ENCODE peak calls at places on chromosome 4, in four cellular contexts. One of them, this sample, is unnamed.

GRCh38 chr4:171025323-171025722 is 787.9 kb upstream of the GALNTL6 start:
- DNase-seq in CMK: no peak
- DNase-seq in AG10803: no peak
- DNase-seq in aorta: no peak
- DNase-seq in this sample: no peak

GRCh38 chr4:87354168-87355102 is 31.8 kb upstream of the HSD17B13 start:
- DNase-seq in aorta: no peak
- DNase-seq in CMK: no peak
- DNase-seq in AG10803: peak
- DNase-seq in this sample: no peak

GRCh38 chr4:94642561-94642866 is 115.2 kb upstream of the BMPR1B start:
- DNase-seq in CMK: no peak
- DNase-seq in aorta: no peak
- DNase-seq in AG10803: peak
- DNase-seq in this sample: no peak

GRCh38 chr4:59400334-59400733 is 1799.8 kb upstream of the ADGRL3 start:
- DNase-seq in AG10803: no peak
- DNase-seq in aorta: no peak
- DNase-seq in CMK: no peak
- DNase-seq in this sample: no peak

GRCh38 chr4:158131037-158131436 is 41.8 kb downstream of the GASK1B start:
- DNase-seq in CMK: no peak
- DNase-seq in aorta: no peak
- DNase-seq in AG10803: peak
- DNase-seq in this sample: no peak

GRCh38 chr4:86233681-86234080 is 126.2 kb downstream of the MAPK10 start:
- DNase-seq in AG10803: peak
- DNase-seq in aorta: no peak
- DNase-seq in CMK: no peak
- DNase-seq in this sample: no peak

GRCh38 chr4:58149404-58150085 is 1039.4 kb upstream of the IGFBP7 start:
- DNase-seq in aorta: peak
- DNase-seq in AG10803: no peak
- DNase-seq in CMK: no peak
- DNase-seq in this sample: peak

GRCh38 chr4:83074086-83074704 is 39.2 kb downstream of the COPS4 start:
- DNase-seq in aorta: no peak
- DNase-seq in AG10803: peak
- DNase-seq in CMK: peak
- DNase-seq in this sample: no peak

GRCh38 chr4:8835521-8836365 is 35.9 kb downstream of the HMX1 start:
- DNase-seq in CMK: no peak
- DNase-seq in AG10803: no peak
- DNase-seq in aorta: no peak
- DNase-seq in this sample: peak